ENCODE peak calls at places on chromosomes 4 and X, in six cellular contexts. C, Z, N, J, X and T are unnamed samples.

GRCh38 chr4:41124916-41125548 is 89.3 kb downstream of the APBB2 start:
- DNase-seq in C (no peak), N (no peak), Z (no peak), X (no peak), J (no peak), T (no peak)

GRCh38 chrX:15815779-15816452 is 25.6 kb downstream of the ZRSR2 start:
- DNase-seq in Z (peak; percentile 68), N (no peak), X (peak; percentile 33), J (no peak), C (no peak), T (no peak)

GRCh38 chrX:51456246-51456645 is 40.1 kb downstream of the NUDT11 start:
- DNase-seq in N (no peak), X (no peak), Z (no peak), J (no peak), C (no peak), T (no peak)

GRCh38 chr4:61795998-61796397 is 595.9 kb downstream of the ADGRL3 start:
- DNase-seq in X (no peak), C (no peak), N (no peak), J (no peak), Z (no peak), T (no peak)

GRCh38 chr4:125268065-125268755 is 46.5 kb upstream of the FAT4 start:
- DNase-seq in N (no peak), J (no peak), Z (no peak), C (no peak), X (no peak), T (peak; percentile 5)

GRCh38 chrX:42869659-42870476 is 91.9 kb upstream of the PPP1R2C start:
- DNase-seq in Z (no peak), X (no peak), J (no peak), C (no peak), N (no peak), T (no peak)

GRCh38 chrX:47313056-47313455 is 57.3 kb upstream of the ZNF157 start:
- DNase-seq in X (no peak), N (no peak), J (no peak), C (peak; percentile 20), Z (no peak), T (no peak)

GRCh38 chrX:100647095-100647494 is 3.1 kb downstream of the SRPX2 start:
- DNase-seq in C (no peak), N (no peak), J (no peak), Z (peak; percentile 18), X (no peak), T (no peak)

GRCh38 chr4:40055379-40055872 is 1.2 kb upstream of the N4BP2 start:
- DNase-seq in Z (no peak), X (no peak), N (no peak), J (no peak), C (no peak), T (no peak)

GRCh38 chr4:107314156-107314555 is 278.0 kb upstream of the DKK2 start:
- DNase-seq in J (no peak), N (no peak), X (no peak), Z (no peak), C (no peak), T (no peak)

GRCh38 chr4:78610546-78611214 is 59.1 kb downstream of the ANXA3 start:
- DNase-seq in N (no peak), J (no peak), C (no peak), Z (no peak), X (peak; percentile 41), T (no peak)

GRCh38 chr4:126678608-126679007 is 954.1 kb upstream of the INTU start:
- DNase-seq in C (no peak), N (no peak), Z (no peak), X (no peak), J (no peak), T (no peak)

GRCh38 chrX:43822015-43822414 is 60.2 kb downstream of the MAOB start:
- DNase-seq in J (no peak), X (peak; percentile 33), Z (no peak), N (no peak), C (no peak), T (no peak)

GRCh38 chrX:65667503-65668355 is at the start of gene MSN:
- DNase-seq in N (peak; percentile 74), C (peak; percentile 72), Z (peak; percentile 59), J (no peak), X (peak; percentile 35), T (no peak)

GRCh38 chrX:51144828-51145442 is 187.7 kb upstream of the NUDT10 start:
- DNase-seq in N (no peak), J (peak; percentile 18), Z (peak; percentile 62), C (no peak), X (peak; percentile 10), T (peak; percentile 29)

GRCh38 chr4:151922306-151922705 is 161.5 kb upstream of the GATB start:
- DNase-seq in C (no peak), Z (no peak), J (no peak), X (peak; percentile 4), N (no peak), T (no peak)

DNA sequence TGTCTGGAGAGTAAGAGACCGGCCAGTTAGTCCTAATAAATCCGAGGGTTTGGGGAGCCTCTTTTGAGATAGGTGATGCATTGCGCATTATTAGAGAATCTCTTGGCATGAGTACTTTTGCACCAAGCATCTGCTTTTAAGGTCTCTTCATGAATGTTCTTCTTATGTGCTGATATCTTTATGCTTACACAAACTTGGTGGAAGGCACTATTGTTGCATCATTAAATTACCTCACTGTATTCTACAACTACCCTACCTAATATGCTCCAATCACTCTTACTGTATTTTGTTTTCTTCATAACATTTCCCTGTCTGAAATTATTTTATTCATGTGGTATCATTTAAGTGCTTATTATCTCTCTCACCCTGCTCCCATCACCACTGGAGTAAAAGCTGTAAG is 151.6 kb downstream of the PALLD start:
- DNase-seq in N (no peak), X (no peak), Z (no peak), J (no peak), C (no peak), T (no peak)
- H3K27ac ChIP-seq in N (no peak overlapping the region), X (no peak overlapping the region), Z (no peak overlapping the region), J (no peak overlapping the region), C (peak overlapping the region; percentile 62), T (no peak overlapping the region)

GRCh38 chr4:168383510-168383909 is 65.0 kb upstream of the DDX60 start:
- DNase-seq in C (no peak), Z (no peak), N (no peak), X (no peak), J (no peak), T (no peak)

GRCh38 chr4:168385142-168385490 is 66.6 kb upstream of the DDX60 start:
- DNase-seq in J (no peak), X (no peak), Z (no peak), C (no peak), N (no peak), T (no peak)

GRCh38 chr4:168384437-168385141 is 66.0 kb upstream of the DDX60 start:
- DNase-seq in C (no peak), N (no peak), X (peak; percentile 28), J (no peak), Z (peak; percentile 46), T (no peak)

GRCh38 chr4:168387091-168387490 is 68.5 kb upstream of the DDX60 start:
- DNase-seq in Z (no peak), C (no peak), N (no peak), X (no peak), J (no peak), T (no peak)

DNA sequence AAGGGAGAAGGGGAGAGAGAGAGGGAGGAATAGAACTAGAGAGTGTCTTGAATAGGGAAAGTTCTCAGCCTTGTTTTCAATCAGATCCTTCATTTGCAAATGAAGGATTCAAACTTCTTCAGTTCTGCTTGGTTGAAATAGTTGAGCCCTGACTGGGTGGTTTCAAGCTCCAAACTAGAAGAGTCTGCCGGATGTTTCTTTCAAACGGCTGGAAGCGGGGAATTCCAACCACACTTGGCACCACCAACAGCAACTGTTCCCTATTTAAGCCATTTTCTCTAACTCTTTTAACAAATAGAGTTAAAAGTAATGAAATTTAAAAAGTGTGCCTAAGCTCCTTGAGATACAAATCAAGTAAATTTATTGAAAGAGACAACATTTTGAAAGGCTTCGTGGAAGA is 67.5 kb upstream of the DDX60 start:
- DNase-seq in Z (no peak), J (no peak), X (no peak), C (no peak), N (no peak), T (no peak)
- H3K4me1 ChIP-seq in Z (peaks cover 1% of the 10 kb centered on the region), J (no peaks in the 10 kb centered on the region), X (no peaks in the 10 kb centered on the region), C (no peaks in the 10 kb centered on the region), N (no peaks in the 10 kb centered on the region), T (peaks cover 2% of the 10 kb centered on the region)

GRCh38 chr4:4869731-4870483 is 10.4 kb downstream of the MSX1 start:
- DNase-seq in Z (no peak), X (no peak), C (no peak), N (no peak), J (no peak), T (no peak)

GRCh38 chr4:4874254-4874653 is 14.8 kb downstream of the MSX1 start:
- DNase-seq in X (no peak), J (no peak), N (no peak), C (no peak), Z (no peak), T (no peak)

GRCh38 chr4:4870493-4871266 is 11.2 kb downstream of the MSX1 start:
- DNase-seq in N (no peak), X (no peak), Z (no peak), J (no peak), C (no peak), T (no peak)

GRCh38 chr4:4871267-4872147 is 12.0 kb downstream of the MSX1 start:
- DNase-seq in Z (no peak), N (no peak), X (no peak), C (no peak), J (no peak), T (no peak)

DNA sequence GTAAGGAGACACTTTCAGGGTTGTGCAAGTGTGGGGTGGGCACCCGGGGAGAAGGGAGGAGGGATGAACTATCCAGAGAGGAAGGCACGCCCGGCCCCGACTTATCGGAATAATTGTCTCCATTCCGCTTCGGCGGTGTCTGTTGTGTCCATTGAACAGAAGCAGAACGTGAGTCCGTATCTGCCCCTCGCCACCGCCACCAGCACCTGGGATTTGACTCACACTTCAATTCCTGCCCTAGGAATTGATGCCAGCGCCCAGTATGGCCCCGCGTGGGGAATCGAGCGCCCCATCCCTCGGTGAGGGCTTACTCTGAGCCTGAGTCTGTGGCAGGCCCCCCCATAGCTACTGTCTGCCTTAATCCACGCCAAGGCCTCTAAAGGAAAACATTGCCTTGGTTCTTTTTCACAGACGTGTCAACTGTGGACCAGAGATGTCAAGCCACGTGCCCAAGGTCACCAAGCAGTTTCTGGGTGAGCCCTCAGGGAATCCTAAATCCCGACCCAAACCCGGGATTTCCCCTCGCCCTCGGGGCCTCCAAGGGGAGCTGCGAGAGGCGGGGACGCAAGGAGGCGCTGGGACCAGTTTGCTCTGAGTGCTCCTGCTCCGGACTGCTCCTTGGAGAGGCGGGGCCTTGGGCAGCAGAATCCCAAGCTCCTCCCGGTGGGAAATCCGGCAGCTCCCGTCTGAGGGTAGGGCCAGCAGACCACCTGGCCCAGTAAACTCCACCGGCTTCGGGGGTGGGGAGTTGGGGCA is 12.9 kb downstream of the MSX1 start:
- DNase-seq in C (no peak), J (no peak), X (no peak), N (no peak), Z (peak; percentile 42), T (no peak)
- H3K27me3 ChIP-seq in C (peaks cover 13% of the 10 kb centered on the region), J (peaks cover 4% of the 10 kb centered on the region), X (peaks cover 84% of the 10 kb centered on the region), N (peaks cover 6% of the 10 kb centered on the region), Z (peaks cover 84% of the 10 kb centered on the region), T (peaks cover 84% of the 10 kb centered on the region)

GRCh38 chrX:48578661-48579128 is 4.4 kb downstream of the RBM3 start:
- DNase-seq in J (no peak), Z (no peak), X (no peak), N (no peak), C (no peak), T (no peak)
- H3K27ac ChIP-seq in J (no peak overlapping the region), Z (peak overlapping the region; percentile 31), X (no peak overlapping the region), N (no peak overlapping the region), C (no peak overlapping the region), T (no peak overlapping the region)